ENCODE peak calls at places on chromosomes 2 and 18, in four cellular contexts. P, O, M and C are unnamed samples. For H3K27me3, the result is how much of the 10 kb centered on the place peaks cover.

GRCh38 chr2:222907790-222908431 is 47.1 kb downstream of the ACSL3 start:
- DNase-seq in P (no peak), O (no peak), M (no peak), C (no peak)

GRCh38 chr2:173652311-173652710 is 297.6 kb downstream of the CDCA7 start:
- DNase-seq in P (no peak), O (no peak), M (no peak), C (no peak)

GRCh38 chr2:161077367-161078210 is 82.6 kb upstream of the TANK start:
- DNase-seq in P (peak), O (no peak), M (no peak), C (no peak)

GRCh38 chr2:70789304-70790078 is 952 bp downstream of the FIGLA start:
- DNase-seq in P (peak), O (peak), M (no peak), C (peak)

GRCh38 chr2:88350641-88351601 is 101.6 kb downstream of the FOXI3 start:
- DNase-seq in P (peak), O (peak), M (no peak), C (peak)

GRCh38 chr18:48893061-48893558 is 57.7 kb downstream of the SMAD7 start:
- DNase-seq in P (no peak), O (no peak), M (no peak), C (peak)

GRCh38 chr18:55406374-55407045 is 181.5 kb downstream of the TCF4 start:
- DNase-seq in P (no peak), O (no peak), M (no peak), C (no peak)

GRCh38 chr2:1658394-1659151 is 85.7 kb downstream of the PXDN start:
- DNase-seq in P (no peak), O (no peak), M (no peak), C (peak)

GRCh38 chr2:101831351-101831865 is 133.9 kb downstream of the MAP4K4 start:
- DNase-seq in P (peak), O (peak), M (peak), C (peak)

GRCh38 chr18:45619826-45620201 is 4.5 kb downstream of the SLC14A2 start:
- DNase-seq in P (no peak), O (peak), M (no peak), C (no peak)

GRCh38 chr18:7616661-7617060 is 49.5 kb downstream of the PTPRM start:
- DNase-seq in P (no peak), O (no peak), M (no peak), C (peak)

GRCh38 chr2:23649819-23650218 is 264.8 kb downstream of the KLHL29 start:
- DNase-seq in P (no peak), O (no peak), M (no peak), C (no peak)

GRCh38 chr2:172928754-172929153 is 146.9 kb upstream of the MAP3K20 start:
- DNase-seq in P (no peak), O (no peak), M (no peak), C (no peak)

GRCh38 chr2:203237501-203238238 is 1.1 kb upstream of the CYP20A1 start:
- DNase-seq in P (no peak), O (peak), M (no peak), C (no peak)

GRCh38 chr2:207107551-207107950 is 58.2 kb downstream of the KLF7 start:
- DNase-seq in P (no peak), O (no peak), M (no peak), C (no peak)

GRCh38 chr2:233453111-233453915 is 99.0 kb downstream of the DGKD start:
- DNase-seq in P (no peak), O (no peak), M (no peak), C (peak)

GRCh38 chr2:235923859-235924674 is 244.1 kb downstream of the GBX2 start:
- DNase-seq in P (no peak), O (peak), M (no peak), C (no peak)

GRCh38 chr2:20650412-20650879 is 452 bp downstream of the HS1BP3 start:
- DNase-seq in P (no peak), O (no peak), M (no peak), C (no peak)

GRCh38 chr2:55590810-55591440 is 26.5 kb downstream of the PPP4R3B start:
- DNase-seq in P (no peak), O (no peak), M (no peak), C (no peak)

GRCh38 chr2:126828471-126828870 is 70.2 kb upstream of the TEX51 start:
- DNase-seq in P (no peak), O (no peak), M (no peak), C (peak)

GRCh38 chr18:9787126-9787525 is 79.0 kb downstream of the RAB31 start:
- DNase-seq in P (no peak), O (no peak), M (no peak), C (no peak)

GRCh38 chr18:22186484-22186971 is 17.1 kb downstream of the GATA6 start:
- DNase-seq in P (no peak), O (no peak), M (peak), C (no peak)

GRCh38 chr2:233845301-233846060 is 8.9 kb downstream of the HJURP start:
- DNase-seq in P (no peak), O (no peak), M (no peak), C (no peak)

GRCh38 chr2:159617651-159618050 is 1.3 kb upstream of the BAZ2B start:
- DNase-seq in P (peak), O (no peak), M (no peak), C (no peak)

GRCh38 chr2:239725551-239725890 is 299.6 kb downstream of the NDUFA10 start:
- DNase-seq in P (no peak), O (no peak), M (no peak), C (no peak)

GRCh38 chr2:82675186-82675585 is 1783.9 kb downstream of the SUCLG1 start:
- DNase-seq in P (no peak), O (no peak), M (no peak), C (no peak)

GRCh38 chr18:21439453-21439852 is 161.1 kb downstream of the ESCO1 start:
- DNase-seq in P (no peak), O (no peak), M (no peak), C (no peak)

GRCh38 chr2:71927757-71928715 is 219.6 kb downstream of the CYP26B1 start:
- DNase-seq in P (no peak), O (peak), M (no peak), C (no peak)

GRCh38 chr2:20186078-20186854 is 38.7 kb downstream of the SDC1 start:
- DNase-seq in P (peak), O (no peak), M (no peak), C (no peak)

GRCh38 chr18:55233850-55234249 is 274.6 kb upstream of the CCDC68 start:
- DNase-seq in P (no peak), O (no peak), M (no peak), C (no peak)

GRCh38 chr2:227428731-227429285 is 41.1 kb upstream of the SCYGR1 start:
- DNase-seq in P (no peak), O (no peak), M (no peak), C (no peak)

GRCh38 chr2:151437630-151438029 is 27.9 kb downstream of the RIF1 start:
- DNase-seq in P (peak), O (no peak), M (no peak), C (no peak)

DNA sequence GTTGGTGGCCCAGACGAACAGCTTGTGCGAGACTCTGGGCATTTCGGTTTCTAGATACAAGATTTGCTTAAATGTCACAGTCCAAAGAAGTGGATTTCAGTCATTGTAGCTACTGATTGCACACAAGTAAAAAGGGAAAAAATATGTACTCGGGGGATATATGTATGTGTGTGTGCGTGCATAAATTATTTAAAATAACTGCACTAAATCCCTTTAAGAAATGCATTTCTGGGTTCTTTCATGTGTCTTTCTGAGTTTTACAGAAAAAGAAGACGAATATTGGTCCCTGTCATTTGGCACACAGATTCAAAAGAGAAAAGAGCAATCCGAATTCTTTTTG is 2.1 kb upstream of the EPHA4 start:
- DNase-seq in P (no peak), O (no peak), M (no peak), C (no peak)
- H3K27me3 ChIP-seq in P (under half), O (under half), M (under half), C (under half)

DNA sequence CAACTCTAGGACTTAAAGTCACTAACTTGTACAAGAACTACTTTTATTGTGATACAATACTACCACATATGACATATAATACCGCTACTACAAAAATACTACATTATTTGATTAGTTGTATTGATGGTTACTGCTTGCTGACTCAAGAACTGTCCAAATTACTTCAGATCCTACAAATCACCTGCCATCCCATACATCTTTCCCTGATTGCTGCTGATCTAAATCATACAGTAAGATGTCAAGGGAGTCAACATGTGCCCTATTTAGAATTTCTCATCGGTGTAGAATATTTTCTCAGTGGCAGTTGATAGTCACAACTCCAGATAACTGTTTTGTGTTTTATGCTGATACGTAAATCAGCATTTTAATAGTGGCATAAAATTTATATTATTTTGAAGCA is 161.0 kb upstream of the DSEL start:
- DNase-seq in P (no peak), O (no peak), M (no peak), C (no peak)
- TF ChIP-seq EP300 in P (no peak), O (no peak), M (no peak), C (no peak)

DNA sequence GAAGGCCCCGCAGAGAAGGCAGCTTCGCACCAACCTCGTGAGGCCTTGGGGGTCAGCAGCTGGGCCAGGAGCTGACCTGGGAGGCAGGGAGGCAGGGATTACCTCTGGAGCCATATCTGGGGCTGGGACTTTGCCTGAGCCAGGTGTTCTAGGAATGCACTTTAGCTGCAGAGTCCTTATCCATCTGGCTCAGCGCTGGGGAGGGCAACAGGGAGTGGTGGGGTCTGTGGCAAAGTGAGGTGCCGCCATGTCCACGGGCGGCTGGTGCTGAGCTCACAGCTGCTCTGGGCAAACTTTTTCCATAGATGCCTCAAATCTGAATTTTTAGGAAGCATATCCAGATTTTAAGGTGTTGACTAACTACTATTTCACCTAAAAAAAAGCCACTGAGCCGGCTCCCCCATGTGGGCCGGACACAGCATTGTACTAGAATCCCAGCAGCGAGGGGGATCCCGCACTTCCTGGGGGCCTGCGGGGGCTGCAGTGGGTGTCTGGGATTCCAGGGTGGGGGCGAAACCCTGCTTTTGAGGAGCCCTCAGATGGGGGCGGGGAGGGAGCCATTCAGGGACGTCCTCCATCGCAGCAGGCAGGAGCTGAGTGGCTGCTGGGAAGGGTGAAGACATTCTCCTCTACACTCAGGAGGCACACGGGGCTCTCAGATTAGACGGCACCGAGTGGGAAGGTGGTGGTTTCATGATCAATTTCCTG is 34.6 kb downstream of the RTP5 start:
- DNase-seq in P (no peak), O (peak), M (no peak), C (no peak)
- H3K27me3 ChIP-seq in P (under half), O (under half), M (under half), C (under half)

GRCh38 chr2:108594982-108595464 is 60.8 kb downstream of the LIMS1 start:
- DNase-seq in P (no peak), O (no peak), M (no peak), C (no peak)
- TF ChIP-seq EP300 in P (no peak), O (no peak), M (no peak), C (no peak)

DNA sequence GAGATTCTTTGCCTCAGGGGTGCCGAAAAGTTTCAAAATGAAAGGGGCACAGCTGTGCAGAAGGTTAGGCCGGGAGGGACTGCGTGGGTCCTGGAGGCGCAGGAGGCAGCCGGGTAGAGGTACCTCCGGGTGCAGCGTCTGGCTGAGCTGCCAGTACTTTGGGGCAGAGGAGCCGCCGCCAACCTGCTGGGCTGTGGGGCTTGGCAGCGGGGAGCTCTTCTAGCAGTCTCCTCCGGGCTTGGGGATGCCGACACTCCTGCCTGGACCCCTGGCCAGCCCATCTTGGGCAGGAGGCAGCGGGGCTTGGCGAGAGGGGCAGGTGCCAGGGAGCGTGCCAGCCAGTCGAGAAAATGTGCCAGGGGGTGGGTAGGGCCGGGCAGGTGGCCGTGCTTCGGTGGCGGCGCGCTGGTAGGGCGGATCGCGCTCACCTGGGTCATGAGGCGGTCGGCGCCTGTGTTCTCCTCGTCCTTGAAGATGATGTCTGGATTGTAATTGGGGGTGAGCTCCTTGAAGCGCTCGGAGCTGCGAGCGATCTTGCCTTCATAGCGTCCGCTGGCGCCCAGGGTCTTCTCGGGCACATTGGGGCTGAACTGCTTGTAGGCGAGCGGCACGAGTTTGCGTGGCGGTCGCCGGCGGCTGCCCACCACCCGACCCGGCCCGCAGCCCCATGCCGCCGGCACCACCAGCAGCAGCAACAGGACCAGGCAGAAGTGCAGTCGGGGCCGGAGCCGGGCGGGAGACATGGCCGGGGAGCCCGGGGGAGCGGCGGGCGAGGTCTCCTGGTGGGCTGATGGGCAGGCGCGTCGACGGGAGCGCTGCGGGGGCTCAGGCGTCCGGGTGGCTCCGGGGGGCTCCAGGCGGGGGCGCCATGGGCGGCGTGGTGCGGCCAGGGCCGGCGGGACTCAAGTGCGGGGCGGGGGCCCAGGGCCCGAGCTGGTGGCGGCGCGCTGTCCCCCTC is 717 bp downstream of the IHH start:
- DNase-seq in P (no peak), O (peak), M (no peak), C (no peak)
- H3K27me3 ChIP-seq in P (half or more), O (half or more), M (under half), C (half or more)

GRCh38 chr2:18521084-18521483 is 39.4 kb downstream of the RDH14 start:
- DNase-seq in P (no peak), O (no peak), M (no peak), C (no peak)

GRCh38 chr2:18518116-18519111 is 42.0 kb downstream of the RDH14 start:
- DNase-seq in P (no peak), O (no peak), M (no peak), C (no peak)

GRCh38 chr2:18520605-18521031 is 39.8 kb downstream of the RDH14 start:
- DNase-seq in P (peak), O (peak), M (peak), C (peak)

GRCh38 chr2:18522484-18523146 is 37.8 kb downstream of the RDH14 start:
- DNase-seq in P (no peak), O (no peak), M (no peak), C (no peak)

DNA sequence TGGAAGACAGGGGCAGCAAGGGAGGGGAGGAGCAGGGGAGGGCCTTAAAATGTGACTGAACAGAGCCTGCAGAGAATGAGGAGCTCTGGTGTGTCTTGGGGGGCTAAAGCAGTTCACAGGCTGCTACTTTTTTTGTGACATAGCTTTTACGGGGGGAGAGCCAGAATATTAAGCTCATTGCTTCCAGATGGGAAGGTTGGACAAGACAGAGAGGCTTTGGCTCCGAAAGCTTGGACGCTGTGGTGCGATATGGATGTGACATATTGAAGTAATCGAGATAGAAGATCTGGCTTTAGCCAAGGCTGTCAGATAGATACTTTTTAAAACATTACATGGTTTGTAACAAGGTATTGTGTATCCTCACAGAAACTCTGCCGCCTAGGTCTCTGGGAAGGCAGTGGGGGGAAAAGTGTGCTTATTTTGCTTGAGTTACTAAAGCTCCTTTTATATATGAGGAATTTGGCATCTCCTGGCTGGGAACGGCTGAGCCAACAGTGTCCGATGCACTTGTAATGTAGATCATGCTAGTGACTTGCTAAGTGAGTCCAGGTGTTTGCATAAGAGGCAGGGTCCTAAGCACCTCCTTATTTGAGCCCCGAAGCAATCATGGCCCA is 40.4 kb downstream of the RDH14 start:
- DNase-seq in P (no peak), O (no peak), M (no peak), C (peak)
- TF ChIP-seq EP300 in P (no peak), O (no peak), M (no peak), C (no peak)